ENCODE peak calls at places on chromosome 15, in ten cellular contexts. V is HCEC 1CT; Y is stimulated activated CD8-positive, alpha-beta memory T cell treated with anti-CD3 and anti-CD28 coated beads, Interleukin-7, amount 100 ng/mL, for 1 hour; R is EL; G is endothelial cell of umbilical vein; B is glutamatergic neuron; S is HEK293T; J is spleen; D is NCI-H748 treated with DMSO at 0.1 percent for 48 hours; C is mammary epithelial cell. I is an unnamed sample.

GRCh38 chr15:81256916-81257315 is 60.2 kb downstream of the IL16 start:
- DNase-seq in V (peak; percentile 63), Y (no peak), R (peak; percentile 25), G (peak; percentile 34), B (no peak), S (no peak), J (no peak), D (no peak), C (peak; percentile 34), I (no peak)

GRCh38 chr15:43508421-43508820 is 9.0 kb upstream of the MAP1A start:
- DNase-seq in V (no peak), Y (no peak), R (no peak), G (no peak), B (no peak), S (no peak), J (no peak), D (no peak), C (no peak), I (no peak)

GRCh38 chr15:67943475-67943874 is 103.6 kb upstream of the RNU6-1 start:
- DNase-seq in V (no peak), Y (no peak), R (no peak), G (no peak), B (no peak), S (no peak), J (no peak), D (no peak), C (no peak), I (no peak)

GRCh38 chr15:78492841-78493240 is 14.5 kb upstream of the HYKK start:
- DNase-seq in V (peak; percentile 6), Y (no peak), R (peak; percentile 26), G (no peak), B (no peak), S (no peak), J (no peak), D (no peak), C (no peak), I (no peak)

GRCh38 chr15:42137461-42138261 is 18.8 kb downstream of the PLA2G4F start:
- DNase-seq in V (peak; percentile 54), Y (no peak), R (peak; percentile 58), G (peak; percentile 66), B (no peak), S (peak; percentile 39), J (peak; percentile 40), D (peak; percentile 2), C (peak; percentile 40), I (peak; percentile 72)

GRCh38 chr15:47754312-47754711 is 37.0 kb downstream of the SEMA6D start:
- DNase-seq in V (no peak), Y (no peak), R (no peak), G (no peak), B (no peak), S (no peak), J (no peak), D (no peak), C (no peak), I (no peak)

GRCh38 chr15:56817266-56817665 is 84.0 kb upstream of the ZNF280D start:
- DNase-seq in V (peak; percentile 38), Y (no peak), R (peak; percentile 63), G (peak; percentile 71), B (no peak), S (no peak), J (no peak), D (no peak), C (peak; percentile 53), I (no peak)

GRCh38 chr15:39558421-39558820 is 22.5 kb upstream of the THBS1 start:
- DNase-seq in V (no peak), Y (no peak), R (no peak), G (no peak), B (no peak), S (no peak), J (no peak), D (no peak), C (no peak), I (no peak)

GRCh38 chr15:57565326-57565725 is 26.4 kb upstream of the MYZAP start:
- DNase-seq in V (no peak), Y (no peak), R (no peak), G (no peak), B (no peak), S (no peak), J (no peak), D (no peak), C (peak; percentile 51), I (no peak)

GRCh38 chr15:80844011-80844732 is 65.0 kb downstream of the CEMIP start:
- DNase-seq in V (peak; percentile 67), Y (no peak), R (peak; percentile 62), G (no peak), B (no peak), S (no peak), J (no peak), D (no peak), C (peak; percentile 67), I (no peak)

GRCh38 chr15:42100021-42100800 is 5.8 kb upstream of the PLA2G4D start:
- DNase-seq in V (no peak), Y (no peak), R (peak; percentile 56), G (peak; percentile 43), B (no peak), S (no peak), J (peak; percentile 73), D (no peak), C (peak; percentile 24), I (no peak)

GRCh38 chr15:82572311-82572710 is 32.1 kb upstream of the RPS17 start:
- DNase-seq in V (peak; percentile 26), Y (no peak), R (no peak), G (no peak), B (no peak), S (no peak), J (no peak), D (no peak), C (no peak), I (no peak)

GRCh38 chr15:84788500-84788899 is 28.7 kb upstream of the ALPK3 start:
- DNase-seq in V (no peak), Y (no peak), R (no peak), G (no peak), B (no peak), S (no peak), J (no peak), D (no peak), C (no peak), I (no peak)

GRCh38 chr15:99104788-99105515 is at the start of gene SYNM:
- DNase-seq in V (peak; percentile 67), Y (no peak), R (peak; percentile 82), G (peak; percentile 83), B (peak; percentile 85), S (peak; percentile 95), J (peak; percentile 86), D (peak; percentile 39), C (peak; percentile 74), I (peak; percentile 91)

GRCh38 chr15:71807691-71808091 is 2.7 kb upstream of the NR2E3 start:
- DNase-seq in V (no peak), Y (no peak), R (peak; percentile 56), G (no peak), B (no peak), S (no peak), J (no peak), D (no peak), C (no peak), I (no peak)

GRCh38 chr15:25175033-25175788 is 220.4 kb downstream of the SNRPN start:
- DNase-seq in V (no peak), Y (no peak), R (no peak), G (no peak), B (peak; percentile 1), S (no peak), J (peak; percentile 50), D (no peak), C (no peak), I (peak; percentile 83)

GRCh38 chr15:85707519-85708338 is 87.0 kb downstream of the KLHL25 start:
- DNase-seq in V (no peak), Y (no peak), R (peak; percentile 13), G (peak; percentile 88), B (no peak), S (no peak), J (no peak), D (no peak), C (no peak), I (no peak)

GRCh38 chr15:36589971-36590370 is 10.5 kb downstream of the CDIN1 start:
- DNase-seq in V (peak; percentile 14), Y (no peak), R (peak; percentile 64), G (no peak), B (no peak), S (peak; percentile 10), J (no peak), D (no peak), C (no peak), I (no peak)

GRCh38 chr15:100681335-100681746 is 79.0 kb downstream of the ASB7 start:
- DNase-seq in V (no peak), Y (no peak), R (no peak), G (no peak), B (no peak), S (no peak), J (no peak), D (no peak), C (no peak), I (peak; percentile 62)

GRCh38 chr15:68224546-68225250 is 4.8 kb downstream of the CLN6 start:
- DNase-seq in V (no peak), Y (no peak), R (no peak), G (no peak), B (no peak), S (peak; percentile 4), J (no peak), D (no peak), C (no peak), I (peak; percentile 15)

GRCh38 chr15:100187677-100188076 is 154.1 kb downstream of the ADAMTS17 start:
- DNase-seq in V (no peak), Y (no peak), R (no peak), G (no peak), B (no peak), S (no peak), J (peak; percentile 14), D (no peak), C (no peak), I (no peak)

GRCh38 chr15:62877276-62877857 is 165.2 kb upstream of the TPM1 start:
- DNase-seq in V (no peak), Y (no peak), R (no peak), G (no peak), B (no peak), S (no peak), J (no peak), D (no peak), C (no peak), I (no peak)

GRCh38 chr15:82820128-82820527 is 10.7 kb downstream of the WHAMM start:
- DNase-seq in V (no peak), Y (no peak), R (no peak), G (no peak), B (no peak), S (no peak), J (no peak), D (no peak), C (no peak), I (no peak)

GRCh38 chr15:94083467-94083991 is 147.8 kb upstream of the MCTP2 start:
- DNase-seq in V (no peak), Y (no peak), R (peak; percentile 2), G (peak; percentile 30), B (no peak), S (no peak), J (no peak), D (no peak), C (no peak), I (no peak)

GRCh38 chr15:20340931-20341661 is 200.5 kb downstream of the GOLGA6L6 start:
- DNase-seq in V (no peak), Y (no peak), R (no peak), G (peak; percentile 3), B (peak; percentile 47), S (no peak), J (peak; percentile 96), D (no peak), C (peak; percentile 57), I (peak; percentile 100)

GRCh38 chr15:41024141-41024540 is 70.9 kb downstream of the CHAC1 start:
- DNase-seq in V (peak; percentile 95), Y (no peak), R (peak; percentile 90), G (no peak), B (no peak), S (no peak), J (no peak), D (no peak), C (no peak), I (no peak)

GRCh38 chr15:36271048-36271447 is 308.4 kb upstream of the CDIN1 start:
- DNase-seq in V (no peak), Y (no peak), R (no peak), G (no peak), B (no peak), S (peak; percentile 12), J (no peak), D (no peak), C (no peak), I (no peak)

GRCh38 chr15:53591041-53591440 is 168.4 kb downstream of the WDR72 start:
- DNase-seq in V (no peak), Y (no peak), R (no peak), G (no peak), B (no peak), S (no peak), J (no peak), D (no peak), C (no peak), I (no peak)